ENCODE peak calls at places on chromosomes 6 and 20, in seven cellular contexts. One of them, this sample, is unnamed.

GRCh38 chr6:170292111-170292777 is 1.4 kb upstream of the DLL1 start:
- DNase-seq in HCT116: no peak
- DNase-seq in K562: no peak
- DNase-seq in GM12878: no peak
- DNase-seq in HEK293T: no peak
- DNase-seq in HepG2: no peak
- DNase-seq in H1: no peak
- DNase-seq in this sample: no peak

GRCh38 chr6:77650098-77650663 is 2.7 kb upstream of the MEI4 start:
- DNase-seq in K562: peak
- DNase-seq in HEK293T: peak
- DNase-seq in H1: peak
- DNase-seq in GM12878: no peak
- DNase-seq in HepG2: no peak
- DNase-seq in HCT116: no peak
- DNase-seq in this sample: peak

GRCh38 chr20:62955519-62956386 is 3.2 kb downstream of the SLC17A9 start:
- DNase-seq in H1: no peak
- DNase-seq in HCT116: no peak
- DNase-seq in HepG2: peak
- DNase-seq in HEK293T: no peak
- DNase-seq in K562: no peak
- DNase-seq in GM12878: no peak
- DNase-seq in this sample: no peak

GRCh38 chr6:150698421-150698820 is 98.7 kb downstream of the PLEKHG1 start:
- DNase-seq in HCT116: no peak
- DNase-seq in H1: no peak
- DNase-seq in GM12878: no peak
- DNase-seq in K562: no peak
- DNase-seq in HepG2: no peak
- DNase-seq in HEK293T: no peak
- DNase-seq in this sample: no peak

GRCh38 chr6:137159912-137160311 is 13.5 kb downstream of the IL22RA2 start:
- DNase-seq in HepG2: no peak
- DNase-seq in GM12878: no peak
- DNase-seq in H1: no peak
- DNase-seq in HCT116: no peak
- DNase-seq in K562: no peak
- DNase-seq in HEK293T: no peak
- DNase-seq in this sample: no peak

GRCh38 chr6:119207973-119208725 is 129.7 kb upstream of the FAM184A start:
- DNase-seq in GM12878: no peak
- DNase-seq in HCT116: peak
- DNase-seq in H1: no peak
- DNase-seq in HepG2: no peak
- DNase-seq in HEK293T: no peak
- DNase-seq in K562: no peak
- DNase-seq in this sample: no peak

GRCh38 chr6:109961666-109962065 is 16.4 kb upstream of the GPR6 start:
- DNase-seq in H1: no peak
- DNase-seq in K562: no peak
- DNase-seq in HEK293T: no peak
- DNase-seq in GM12878: no peak
- DNase-seq in HCT116: peak
- DNase-seq in HepG2: no peak
- DNase-seq in this sample: no peak

GRCh38 chr20:59159091-59159821 is 4.4 kb upstream of the ZNF831 start:
- DNase-seq in HepG2: no peak
- DNase-seq in K562: no peak
- DNase-seq in GM12878: no peak
- DNase-seq in HEK293T: no peak
- DNase-seq in H1: no peak
- DNase-seq in HCT116: no peak
- DNase-seq in this sample: peak

GRCh38 chr20:58109918-58110635 is 118.4 kb downstream of the ANKRD60 start:
- DNase-seq in GM12878: no peak
- DNase-seq in H1: no peak
- DNase-seq in K562: no peak
- DNase-seq in HCT116: no peak
- DNase-seq in HepG2: no peak
- DNase-seq in HEK293T: no peak
- DNase-seq in this sample: no peak

GRCh38 chr6:8705435-8706020 is 270.2 kb upstream of the SLC35B3 start:
- DNase-seq in GM12878: no peak
- DNase-seq in HepG2: no peak
- DNase-seq in K562: no peak
- DNase-seq in H1: no peak
- DNase-seq in HCT116: no peak
- DNase-seq in HEK293T: no peak
- DNase-seq in this sample: no peak

GRCh38 chr6:63537126-63537958 is 34.9 kb upstream of the LOC128125822 start:
- DNase-seq in HEK293T: no peak
- DNase-seq in HCT116: no peak
- DNase-seq in H1: no peak
- DNase-seq in GM12878: peak
- DNase-seq in K562: no peak
- DNase-seq in HepG2: no peak
- DNase-seq in this sample: no peak

GRCh38 chr6:89536230-89536629 is 102.3 kb downstream of the LYRM2 start:
- DNase-seq in HepG2: no peak
- DNase-seq in HCT116: no peak
- DNase-seq in GM12878: no peak
- DNase-seq in K562: no peak
- DNase-seq in H1: no peak
- DNase-seq in HEK293T: no peak
- DNase-seq in this sample: peak

GRCh38 chr6:141153563-141153962 is 979.2 kb upstream of the GJE1 start:
- DNase-seq in HEK293T: no peak
- DNase-seq in HCT116: no peak
- DNase-seq in HepG2: no peak
- DNase-seq in GM12878: peak
- DNase-seq in H1: peak
- DNase-seq in K562: no peak
- DNase-seq in this sample: no peak

GRCh38 chr20:17172826-17173420 is 53.9 kb upstream of the PCSK2 start:
- DNase-seq in K562: no peak
- DNase-seq in HCT116: no peak
- DNase-seq in HEK293T: no peak
- DNase-seq in HepG2: no peak
- DNase-seq in H1: no peak
- DNase-seq in GM12878: no peak
- DNase-seq in this sample: no peak

GRCh38 chr6:111484655-111484974 is 1.6 kb upstream of the REV3L start:
- DNase-seq in HEK293T: no peak
- DNase-seq in HepG2: peak
- DNase-seq in H1: no peak
- DNase-seq in K562: no peak
- DNase-seq in HCT116: no peak
- DNase-seq in GM12878: no peak
- DNase-seq in this sample: no peak

GRCh38 chr20:10217517-10218410 is 866 bp upstream of the SNAP25 start:
- DNase-seq in HCT116: no peak
- DNase-seq in HEK293T: peak
- DNase-seq in H1: no peak
- DNase-seq in K562: no peak
- DNase-seq in GM12878: no peak
- DNase-seq in HepG2: no peak
- DNase-seq in this sample: peak

GRCh38 chr20:46994341-46994740 is 99.7 kb downstream of the EYA2 start:
- DNase-seq in H1: no peak
- DNase-seq in HEK293T: no peak
- DNase-seq in HCT116: no peak
- DNase-seq in HepG2: no peak
- DNase-seq in K562: no peak
- DNase-seq in GM12878: peak
- DNase-seq in this sample: no peak

GRCh38 chr6:18022398-18023231 is 35.2 kb upstream of the KIF13A start:
- DNase-seq in HepG2: no peak
- DNase-seq in GM12878: no peak
- DNase-seq in K562: no peak
- DNase-seq in HEK293T: no peak
- DNase-seq in H1: peak
- DNase-seq in HCT116: no peak
- DNase-seq in this sample: peak

GRCh38 chr6:160990847-160991410 is 640 bp upstream of the MAP3K4 start:
- DNase-seq in HCT116: no peak
- DNase-seq in HepG2: no peak
- DNase-seq in HEK293T: no peak
- DNase-seq in K562: no peak
- DNase-seq in GM12878: no peak
- DNase-seq in H1: no peak
- DNase-seq in this sample: no peak

GRCh38 chr6:136969433-136969832 is 47.3 kb downstream of the SLC35D3 start:
- DNase-seq in K562: no peak
- DNase-seq in HEK293T: no peak
- DNase-seq in HepG2: no peak
- DNase-seq in HCT116: no peak
- DNase-seq in GM12878: no peak
- DNase-seq in H1: no peak
- DNase-seq in this sample: no peak

GRCh38 chr6:9248125-9248524 is 812.8 kb upstream of the SLC35B3 start:
- DNase-seq in HCT116: no peak
- DNase-seq in HEK293T: no peak
- DNase-seq in H1: no peak
- DNase-seq in K562: no peak
- DNase-seq in GM12878: no peak
- DNase-seq in HepG2: no peak
- DNase-seq in this sample: no peak

GRCh38 chr20:44388466-44389023 is 33.0 kb downstream of the HNF4A start:
- DNase-seq in HepG2: no peak
- DNase-seq in GM12878: no peak
- DNase-seq in H1: peak
- DNase-seq in K562: peak
- DNase-seq in HEK293T: peak
- DNase-seq in HCT116: peak
- DNase-seq in this sample: peak

GRCh38 chr6:108897371-108897770 is 49.1 kb downstream of the ARMC2 start:
- DNase-seq in GM12878: no peak
- DNase-seq in H1: no peak
- DNase-seq in K562: no peak
- DNase-seq in HCT116: peak
- DNase-seq in HEK293T: no peak
- DNase-seq in HepG2: no peak
- DNase-seq in this sample: no peak

GRCh38 chr6:85677243-85677956 is 34.7 kb upstream of the SYNCRIP start:
- DNase-seq in HEK293T: no peak
- DNase-seq in HCT116: no peak
- DNase-seq in H1: no peak
- DNase-seq in GM12878: no peak
- DNase-seq in K562: no peak
- DNase-seq in HepG2: no peak
- DNase-seq in this sample: no peak

DNA sequence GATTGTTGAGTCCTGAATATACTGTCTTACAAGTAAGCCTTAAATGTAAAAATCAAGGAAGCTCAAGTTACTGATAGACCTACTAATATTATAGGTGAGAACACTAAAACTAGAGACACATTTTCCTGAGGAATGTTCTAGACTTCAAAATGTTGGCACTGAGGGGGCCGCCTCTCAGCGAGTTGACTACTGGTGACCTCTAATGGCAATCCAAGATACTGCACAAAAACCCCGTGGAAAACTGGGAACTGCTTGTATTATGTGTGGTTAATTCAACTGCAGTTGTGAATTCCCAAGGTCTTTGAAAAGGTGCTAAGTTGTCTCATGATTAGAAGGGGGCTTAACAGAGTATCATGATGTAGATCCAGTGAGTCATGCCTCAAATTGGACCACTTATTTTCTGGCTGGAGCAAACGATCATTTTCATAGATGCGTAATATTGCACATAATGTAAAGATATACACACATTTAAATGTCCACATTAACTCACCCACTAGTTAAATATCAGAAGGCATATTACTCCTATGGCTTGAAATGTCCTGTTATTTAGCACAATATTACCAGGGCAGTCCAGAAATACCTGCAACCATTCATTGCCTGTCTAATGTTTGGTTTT is 336.2 kb downstream of the FOXA2 start:
- DNase-seq in H1: no peak
- DNase-seq in GM12878: no peak
- DNase-seq in HCT116: no peak
- DNase-seq in K562: peak
- DNase-seq in HEK293T: peak
- DNase-seq in HepG2: peak
- DNase-seq in this sample: peak
- TF ChIP-seq SP1 in H1: no peak
- TF ChIP-seq SP1 in GM12878: no peak
- TF ChIP-seq SP1 in HCT116: no peak
- TF ChIP-seq SP1 in K562: no peak
- TF ChIP-seq SP1 in HEK293T: no peak
- TF ChIP-seq SP1 in HepG2: no peak
- TF ChIP-seq SP1 in this sample: no peak

GRCh38 chr20:20594171-20594530 is 118.3 kb downstream of the RALGAPA2 start:
- DNase-seq in HEK293T: no peak
- DNase-seq in K562: no peak
- DNase-seq in HCT116: no peak
- DNase-seq in H1: no peak
- DNase-seq in GM12878: no peak
- DNase-seq in HepG2: peak
- DNase-seq in this sample: no peak
- TF ChIP-seq SP1 in HEK293T: no peak
- TF ChIP-seq SP1 in K562: no peak
- TF ChIP-seq SP1 in HCT116: no peak
- TF ChIP-seq SP1 in H1: no peak
- TF ChIP-seq SP1 in GM12878: no peak
- TF ChIP-seq SP1 in HepG2: no peak
- TF ChIP-seq SP1 in this sample: no peak

DNA sequence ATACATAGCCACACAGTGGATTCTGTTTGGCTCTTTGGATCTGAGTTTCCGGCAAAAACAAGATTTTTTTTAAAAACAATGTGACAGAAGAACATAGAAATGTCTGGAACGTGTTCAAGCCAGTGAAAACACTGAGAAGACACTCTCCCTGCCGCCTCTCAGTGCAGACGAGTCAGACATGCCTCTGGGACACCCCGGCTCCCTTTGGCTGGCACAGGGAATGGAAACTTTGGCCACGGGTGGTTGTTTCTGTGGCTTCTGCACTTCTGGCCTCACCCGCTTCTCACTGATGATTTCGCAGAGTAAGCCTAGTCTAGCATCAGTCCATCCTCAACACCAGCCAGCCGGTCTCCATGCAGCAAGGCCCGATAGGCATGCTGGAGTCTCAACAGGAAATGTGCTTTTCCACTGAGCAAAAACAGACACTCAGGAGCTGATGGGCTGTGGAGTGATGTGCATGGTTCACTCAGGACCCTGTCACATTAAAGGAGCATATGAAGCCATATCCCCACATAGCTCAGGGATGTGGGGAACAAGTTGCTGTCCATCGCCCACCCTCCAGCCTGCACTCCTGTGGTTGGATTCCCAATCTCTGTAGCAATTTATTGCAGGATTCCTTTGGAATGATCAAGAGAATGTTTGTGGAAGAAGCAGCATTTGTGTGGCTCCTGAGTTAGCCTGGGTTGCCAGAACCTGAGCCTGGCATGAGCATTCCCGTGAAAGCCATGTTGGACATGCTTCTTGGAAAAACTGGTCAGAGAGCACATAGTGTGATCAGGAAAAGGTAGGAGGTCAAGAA is 262.0 kb upstream of the RIN2 start:
- DNase-seq in H1: no peak
- DNase-seq in K562: no peak
- DNase-seq in HCT116: no peak
- DNase-seq in HepG2: no peak
- DNase-seq in HEK293T: no peak
- DNase-seq in GM12878: no peak
- DNase-seq in this sample: no peak
- TF ChIP-seq SP1 in H1: no peak
- TF ChIP-seq SP1 in K562: no peak
- TF ChIP-seq SP1 in HCT116: no peak
- TF ChIP-seq SP1 in HepG2: no peak
- TF ChIP-seq SP1 in HEK293T: no peak
- TF ChIP-seq SP1 in GM12878: no peak
- TF ChIP-seq SP1 in this sample: no peak

GRCh38 chr6:125791151-125791819 is 525 bp downstream of the NCOA7 start:
- DNase-seq in HCT116: no peak
- DNase-seq in HEK293T: peak
- DNase-seq in K562: peak
- DNase-seq in GM12878: no peak
- DNase-seq in HepG2: peak
- DNase-seq in H1: no peak
- DNase-seq in this sample: no peak
- TF ChIP-seq SP1 in HCT116: peak
- TF ChIP-seq SP1 in HEK293T: no peak
- TF ChIP-seq SP1 in K562: peak
- TF ChIP-seq SP1 in GM12878: no peak
- TF ChIP-seq SP1 in HepG2: no peak
- TF ChIP-seq SP1 in H1: no peak
- TF ChIP-seq SP1 in this sample: no peak

This sample was measured in WTC11.